ENCODE peak calls at places on chromosomes 7 and 10, in ten cellular contexts. U, L, J, V, C, D, I, H, S and X are unnamed samples.

GRCh38 chr10:36266923-36267322 is 624.8 kb upstream of the FZD8 start:
- DNase-seq in U (no peak), L (no peak), J (no peak), V (no peak), C (no peak), D (no peak), I (no peak), H (no peak), S (no peak), X (no peak)

GRCh38 chr10:35336921-35337741 is 822 bp downstream of the CCNY start:
- DNase-seq in U (no peak), L (no peak), J (no peak), V (peak; percentile 41), C (peak; percentile 37), D (no peak), I (peak; percentile 88), H (peak; percentile 43), S (peak; percentile 30), X (peak; percentile 39)

GRCh38 chr7:25028370-25028971 is 48.5 kb upstream of the OSBPL3 start:
- DNase-seq in U (peak; percentile 13), L (no peak), J (no peak), V (peak; percentile 97), C (no peak), D (no peak), I (no peak), H (peak; percentile 25), S (peak; percentile 5), X (no peak)

GRCh38 chr7:99102361-99102760 is 41.5 kb downstream of the SMURF1 start:
- DNase-seq in U (no peak), L (no peak), J (no peak), V (peak; percentile 37), C (no peak), D (no peak), I (no peak), H (no peak), S (no peak), X (no peak)

GRCh38 chr10:101767600-101767945 is 8.3 kb downstream of the FGF8 start:
- DNase-seq in U (no peak), L (no peak), J (no peak), V (no peak), C (no peak), D (no peak), I (no peak), H (no peak), S (no peak), X (no peak)

GRCh38 chr10:102646610-102647432 is 2.5 kb downstream of the TRIM8 start:
- DNase-seq in U (peak; percentile 28), L (peak; percentile 40), J (no peak), V (no peak), C (peak; percentile 46), D (no peak), I (no peak), H (peak; percentile 58), S (no peak), X (no peak)

GRCh38 chr10:19302117-19302516 is 253.5 kb downstream of the MALRD1 start:
- DNase-seq in U (no peak), L (no peak), J (no peak), V (peak; percentile 0), C (no peak), D (no peak), I (no peak), H (no peak), S (no peak), X (no peak)

GRCh38 chr7:151704969-151705743 is 171.8 kb downstream of the PRKAG2 start:
- DNase-seq in U (no peak), L (no peak), J (no peak), V (no peak), C (no peak), D (peak; percentile 45), I (no peak), H (no peak), S (no peak), X (no peak)

GRCh38 chr7:116610210-116610609 is 61.8 kb upstream of the MET start:
- DNase-seq in U (no peak), L (no peak), J (no peak), V (peak; percentile 67), C (no peak), D (no peak), I (no peak), H (no peak), S (no peak), X (no peak)

GRCh38 chr7:25358831-25359350 is 130.6 kb upstream of the NPVF start:
- DNase-seq in U (no peak), L (no peak), J (no peak), V (no peak), C (no peak), D (no peak), I (no peak), H (no peak), S (no peak), X (no peak)

GRCh38 chr7:157477550-157478212 is 140.9 kb downstream of the DNAJB6 start:
- DNase-seq in U (no peak), L (no peak), J (no peak), V (peak; percentile 2), C (no peak), D (no peak), I (peak; percentile 81), H (no peak), S (no peak), X (no peak)

GRCh38 chr10:85188770-85189484 is 860.5 kb downstream of the CCSER2 start:
- DNase-seq in U (no peak), L (no peak), J (no peak), V (no peak), C (no peak), D (no peak), I (no peak), H (no peak), S (no peak), X (no peak)

GRCh38 chr10:29895436-29895835 is 163.9 kb downstream of the JCAD start:
- DNase-seq in U (no peak), L (no peak), J (no peak), V (peak; percentile 86), C (peak; percentile 14), D (no peak), I (peak; percentile 94), H (no peak), S (no peak), X (no peak)